ENCODE peak calls at places on chromosomes 7 and 10, in four cellular contexts. M is AG10803, G is mucosa of descending colon, O is tibial artery. C is an unnamed sample.

GRCh38 chr10:92157374-92157773 is 133.5 kb downstream of the CPEB3 start:
- DNase-seq in O (no peak), M (no peak), G (no peak), C (no peak)

GRCh38 chr7:105759670-105760548 is 116.5 kb downstream of the ATXN7L1 start:
- DNase-seq in M (peak), O (no peak), G (peak), C (peak)

GRCh38 chr7:138670594-138670993 is 30.6 kb downstream of the SVOPL start:
- DNase-seq in O (no peak), M (no peak), G (no peak), C (no peak)

GRCh38 chr10:14185501-14186045 is 145.2 kb downstream of the FRMD4A start:
- DNase-seq in O (no peak), M (no peak), G (no peak), C (peak)

GRCh38 chr7:124701955-124702354 is 63.6 kb downstream of the GPR37 start:
- DNase-seq in G (no peak), M (peak), O (no peak), C (no peak)

GRCh38 chr7:107318523-107319160 is 149.8 kb downstream of the HBP1 start:
- DNase-seq in O (no peak), G (peak), M (no peak), C (peak)

GRCh38 chr10:55410415-55410885 is 609.4 kb upstream of the PCDH15 start:
- DNase-seq in M (peak), G (peak), O (no peak), C (peak)

GRCh38 chr7:76386691-76387260 is 22.7 kb downstream of the SSC4D start:
- DNase-seq in G (no peak), M (peak), O (no peak), C (peak)

GRCh38 chr10:114492351-114493037 is 88.2 kb upstream of the AFAP1L2 start:
- DNase-seq in M (no peak), G (no peak), O (no peak), C (no peak)

GRCh38 chr10:33524966-33525365 is 190.5 kb upstream of the NRP1 start:
- DNase-seq in G (no peak), M (peak), O (no peak), C (peak)

GRCh38 chr10:131127610-131128009 is 183.9 kb downstream of the TCERG1L start:
- DNase-seq in M (no peak), O (no peak), G (no peak), C (no peak)

GRCh38 chr10:130804778-130805634 is 506.5 kb downstream of the TCERG1L start:
- DNase-seq in O (no peak), G (no peak), M (no peak), C (no peak)

GRCh38 chr10:76397210-76397881 is 965.9 kb downstream of the LRMDA start:
- DNase-seq in M (peak), G (no peak), O (peak), C (peak)

GRCh38 chr10:96288151-96288621 is 16.0 kb upstream of the DNTT start:
- DNase-seq in G (no peak), M (no peak), O (no peak), C (no peak)

GRCh38 chr7:159017210-159017609 is 127.5 kb downstream of the VIPR2 start:
- DNase-seq in M (no peak), G (no peak), O (no peak), C (no peak)

GRCh38 chr7:55969391-55969790 is 5.0 kb downstream of the NIPSNAP2 start:
- DNase-seq in G (no peak), M (no peak), O (no peak), C (no peak)

GRCh38 chr7:149838992-149839408 is 825 bp downstream of the ZNF862 start:
- DNase-seq in O (no peak), M (peak), G (no peak), C (peak)

GRCh38 chr7:123154231-123154860 is 45.4 kb downstream of the SLC13A1 start:
- DNase-seq in O (peak), G (peak), M (peak), C (peak)

GRCh38 chr7:116443101-116443523 is 56.4 kb upstream of the CAV2 start:
- DNase-seq in M (peak), O (no peak), G (no peak), C (peak)

GRCh38 chr7:139752148-139752547 is 25.6 kb downstream of the HIPK2 start:
- DNase-seq in M (no peak), O (no peak), G (no peak), C (no peak)
- TF ChIP-seq CTCF in M (no peak), O (no peak), G (no peak), C (no peak)

DNA sequence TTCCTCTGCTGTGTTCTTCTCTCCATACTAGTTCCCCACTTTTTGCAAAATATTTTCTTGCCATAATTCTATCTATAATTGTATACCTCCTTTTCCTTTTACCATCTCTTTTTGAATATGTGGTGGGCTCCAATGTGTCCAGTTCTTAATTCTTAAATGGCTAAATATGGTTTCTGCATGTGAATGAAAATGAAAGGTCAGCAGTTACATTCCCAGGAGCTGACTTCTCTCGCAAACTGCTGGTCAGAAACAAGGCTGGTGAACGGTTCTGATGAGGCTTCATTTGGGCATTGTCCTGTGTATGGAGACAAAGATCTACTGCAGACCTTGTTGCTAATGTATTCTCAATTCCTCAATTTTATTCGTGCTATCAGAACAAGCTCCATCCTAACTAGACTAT is 309.2 kb downstream of the SNX13 start:
- DNase-seq in G (no peak), M (no peak), O (no peak), C (no peak)
- H3K4me3 ChIP-seq in G (no peak), M (no peak), O (no peak), C (no peak)

GRCh38 chr10:79981673-79982485 is 33.0 kb upstream of the SFTPD start:
- DNase-seq in G (peak), O (peak), M (peak), C (peak)
- TF ChIP-seq CTCF in G (no peak), O (no peak), M (no peak), C (no peak)

DNA sequence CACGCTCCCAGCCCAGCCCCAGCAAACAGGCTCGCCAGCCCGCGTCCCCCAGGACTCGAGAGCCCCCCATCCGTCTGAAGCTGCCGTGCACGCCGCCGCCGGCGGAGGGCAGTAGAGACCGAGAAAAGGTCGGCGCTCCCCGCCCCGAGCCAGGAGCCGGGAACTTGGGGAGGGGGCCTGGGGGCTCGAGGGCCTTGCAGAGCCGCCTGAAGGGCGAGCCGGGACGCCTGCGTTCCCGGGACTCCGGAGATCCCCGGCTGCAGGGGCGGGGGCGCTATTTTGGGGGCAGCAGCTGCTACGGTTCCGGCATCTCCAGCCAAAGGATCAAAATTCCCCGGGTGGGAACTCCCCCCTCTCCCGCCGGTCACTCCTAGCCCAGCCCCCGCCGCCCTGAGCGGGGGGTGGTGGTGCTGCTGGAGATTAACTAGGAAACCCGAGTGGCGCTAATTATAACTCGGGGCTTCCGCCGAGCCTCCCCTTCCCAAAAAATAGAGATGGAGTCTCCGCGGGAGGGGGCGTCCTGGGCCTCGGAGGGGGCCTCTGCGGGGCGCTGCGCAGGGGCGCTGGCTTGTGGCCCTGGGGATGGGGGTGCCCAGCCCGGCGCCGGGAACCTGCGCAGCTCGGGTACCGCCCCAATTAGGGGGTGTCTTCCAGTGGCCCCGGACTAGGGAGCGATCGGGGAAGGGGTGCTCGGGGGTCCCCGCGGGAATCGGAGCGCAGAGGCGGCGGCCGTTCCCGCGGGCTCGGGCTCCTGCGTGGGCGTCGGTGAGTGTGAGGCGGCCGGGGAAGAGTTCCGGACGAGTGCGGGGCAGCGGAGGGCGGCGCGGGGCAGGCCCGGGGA is 608 bp downstream of the ACHE start:
- DNase-seq in G (peak), M (no peak), O (no peak), C (no peak)
- H3K4me3 ChIP-seq in G (no peak), M (peak), O (peak), C (peak)

DNA sequence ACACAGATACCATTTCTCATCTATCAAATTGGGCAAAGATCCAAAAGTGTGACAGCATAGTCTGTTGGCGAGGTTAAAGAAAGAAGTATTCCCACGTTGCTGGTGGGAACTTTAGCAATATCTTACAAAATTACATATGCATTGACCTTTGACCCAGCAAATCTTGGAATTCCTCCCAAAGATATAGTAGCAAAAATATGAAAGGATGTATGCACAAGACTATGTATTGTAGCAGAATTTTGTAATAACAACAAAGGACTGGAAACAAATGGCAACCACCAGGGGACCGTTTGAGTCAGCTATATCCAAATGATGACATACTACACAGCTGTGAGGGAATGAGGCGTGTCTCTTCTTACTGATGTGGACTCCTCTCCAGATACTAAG is 50.2 kb downstream of the KCNH2 start:
- DNase-seq in G (no peak), O (no peak), M (no peak), C (peak)
- TF ChIP-seq CTCF in G (no peak), O (no peak), M (no peak), C (peak)

GRCh38 chr10:3470191-3470590 is 297.6 kb upstream of the PITRM1 start:
- DNase-seq in G (no peak), O (no peak), M (no peak), C (no peak)

GRCh38 chr10:3469639-3470020 is 297.0 kb upstream of the PITRM1 start:
- DNase-seq in O (no peak), M (peak), G (no peak), C (peak)

GRCh38 chr10:3471497-3471896 is 298.9 kb upstream of the PITRM1 start:
- DNase-seq in O (no peak), M (no peak), G (no peak), C (no peak)

GRCh38 chr10:3467052-3467906 is 294.7 kb upstream of the PITRM1 start:
- DNase-seq in M (peak), O (peak), G (peak), C (peak)

DNA sequence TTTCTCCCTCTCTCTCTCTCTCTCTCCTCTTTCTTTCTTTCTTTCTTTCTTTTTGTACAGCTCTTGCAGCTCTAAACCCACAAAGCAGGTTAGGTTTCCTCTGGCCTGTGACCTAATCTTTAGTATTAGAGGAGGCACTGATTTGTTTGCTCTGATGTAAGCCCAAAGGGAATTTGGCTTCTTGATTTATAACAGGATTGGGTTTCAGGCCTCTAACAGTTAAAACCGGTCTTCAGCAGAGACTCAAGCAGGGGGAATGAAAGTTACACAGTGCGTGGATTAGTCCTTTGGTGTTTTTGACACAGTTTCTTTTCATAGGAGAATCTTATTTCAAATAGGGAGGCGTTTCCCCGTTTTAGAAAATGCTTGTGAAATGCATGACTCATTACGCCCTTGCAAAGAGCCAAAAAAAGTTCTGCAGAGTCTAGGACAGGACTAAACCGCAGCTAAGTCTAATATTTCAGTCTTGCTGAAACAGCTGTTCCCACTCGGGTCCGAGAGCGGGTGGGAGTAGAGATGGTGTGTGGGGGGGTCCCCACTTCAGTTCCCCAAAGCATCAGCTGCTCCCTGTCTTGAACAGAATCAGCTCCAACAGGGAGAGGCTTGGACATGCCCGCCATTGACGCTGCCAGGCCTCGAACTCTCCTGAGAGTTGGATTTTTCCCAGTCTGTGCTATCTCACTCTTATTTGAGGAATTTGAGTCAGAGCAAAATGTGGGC is 296.5 kb upstream of the PITRM1 start:
- DNase-seq in G (no peak), M (peak), O (peak), C (peak)
- H3K4me3 ChIP-seq in G (no peak), M (peak), O (peak), C (no peak)